ENCODE peak calls at places on chromosomes 16 and 17, in four cellular contexts. One of them, this sample, is unnamed.
A peak's percentile ranks its signal among the peaks of the same experiment; 100 is the strongest.

GRCh38 chr16:9827062-9827752 is 355.0 kb downstream of the GRIN2A start:
- DNase-seq in HepG2: no peak
- DNase-seq in GM12878: no peak
- DNase-seq in WTC11: no peak
- DNase-seq in this sample: no peak

GRCh38 chr16:57658130-57658877 is 9.8 kb upstream of the ADGRG3 start:
- DNase-seq in HepG2: no peak
- DNase-seq in WTC11: no peak
- DNase-seq in GM12878: no peak
- DNase-seq in this sample: no peak

GRCh38 chr17:76382305-76382802 is 2.1 kb upstream of the SPHK1 start:
- DNase-seq in HepG2: peak; percentile 97
- DNase-seq in WTC11: peak; percentile 77
- DNase-seq in GM12878: no peak
- DNase-seq in this sample: no peak

GRCh38 chr17:43852571-43852970 is 5.6 kb downstream of the CD300LG start:
- DNase-seq in WTC11: no peak
- DNase-seq in HepG2: no peak
- DNase-seq in GM12878: no peak
- DNase-seq in this sample: no peak

GRCh38 chr16:66084306-66084705 is 282.2 kb upstream of the CDH5 start:
- DNase-seq in HepG2: no peak
- DNase-seq in WTC11: no peak
- DNase-seq in GM12878: no peak
- DNase-seq in this sample: no peak

GRCh38 chr17:47693667-47694017 is 319 bp upstream of the TBKBP1 start:
- DNase-seq in HepG2: no peak
- DNase-seq in GM12878: no peak
- DNase-seq in WTC11: no peak
- DNase-seq in this sample: peak; percentile 88

GRCh38 chr17:72120878-72121163 is at the start of gene SOX9:
- DNase-seq in WTC11: peak; percentile 89
- DNase-seq in GM12878: peak; percentile 73
- DNase-seq in HepG2: peak; percentile 98
- DNase-seq in this sample: no peak

GRCh38 chr17:69500911-69501429 is 86.5 kb downstream of the MAP2K6 start:
- DNase-seq in WTC11: no peak
- DNase-seq in GM12878: no peak
- DNase-seq in HepG2: no peak
- DNase-seq in this sample: no peak

GRCh38 chr17:29778936-29779811 is 150.9 kb downstream of the SSH2 start:
- DNase-seq in GM12878: no peak
- DNase-seq in HepG2: peak; percentile 36
- DNase-seq in WTC11: peak; percentile 63
- DNase-seq in this sample: peak; percentile 74

GRCh38 chr17:55620945-55621344 is 101.7 kb downstream of the TMEM100 start:
- DNase-seq in WTC11: no peak
- DNase-seq in GM12878: no peak
- DNase-seq in HepG2: no peak
- DNase-seq in this sample: no peak

GRCh38 chr17:37884516-37884915 is 39.7 kb upstream of the TBC1D3K start:
- DNase-seq in WTC11: no peak
- DNase-seq in HepG2: no peak
- DNase-seq in GM12878: peak; percentile 37
- DNase-seq in this sample: no peak

GRCh38 chr17:56290486-56291118 is 137.3 kb downstream of the ANKFN1 start:
- DNase-seq in GM12878: no peak
- DNase-seq in WTC11: no peak
- DNase-seq in HepG2: no peak
- DNase-seq in this sample: no peak

GRCh38 chr17:32529604-32530003 is 42.8 kb downstream of the CDK5R1 start:
- DNase-seq in WTC11: no peak
- DNase-seq in HepG2: no peak
- DNase-seq in GM12878: no peak
- DNase-seq in this sample: no peak

GRCh38 chr16:68070811-68071546 is 14.2 kb upstream of the NFATC3 start:
- DNase-seq in WTC11: no peak
- DNase-seq in HepG2: no peak
- DNase-seq in GM12878: no peak
- DNase-seq in this sample: no peak

GRCh38 chr17:54771409-54771808 is 129.2 kb upstream of the TOM1L1 start:
- DNase-seq in HepG2: no peak
- DNase-seq in WTC11: no peak
- DNase-seq in GM12878: no peak
- DNase-seq in this sample: peak; percentile 5

GRCh38 chr17:17710728-17711541 is 29.7 kb downstream of the RAI1 start:
- DNase-seq in WTC11: peak; percentile 78
- DNase-seq in HepG2: peak; percentile 94
- DNase-seq in GM12878: no peak
- DNase-seq in this sample: peak; percentile 31

GRCh38 chr17:4175921-4176802 is 33.2 kb downstream of the CYB5D2 start:
- DNase-seq in GM12878: no peak
- DNase-seq in HepG2: no peak
- DNase-seq in WTC11: no peak
- DNase-seq in this sample: no peak

GRCh38 chr16:56710181-56710737 is 19.7 kb upstream of the NUP93 start:
- DNase-seq in GM12878: no peak
- DNase-seq in WTC11: no peak
- DNase-seq in HepG2: no peak
- DNase-seq in this sample: no peak

GRCh38 chr16:54437361-54437760 is 150.8 kb upstream of the IRX3 start:
- DNase-seq in HepG2: no peak
- DNase-seq in GM12878: no peak
- DNase-seq in WTC11: no peak
- DNase-seq in this sample: no peak

GRCh38 chr16:4937782-4938682 is 1.1 kb upstream of the PPL start:
- DNase-seq in HepG2: no peak
- DNase-seq in WTC11: no peak
- DNase-seq in GM12878: no peak
- DNase-seq in this sample: no peak

GRCh38 chr17:42795465-42795864 is 3.0 kb downstream of the COA3 start:
- DNase-seq in WTC11: no peak
- DNase-seq in HepG2: no peak
- DNase-seq in GM12878: no peak
- DNase-seq in this sample: no peak

GRCh38 chr16:10987361-10988163 is 43.2 kb downstream of the CLEC16A start:
- DNase-seq in GM12878: no peak
- DNase-seq in HepG2: no peak
- DNase-seq in WTC11: no peak
- DNase-seq in this sample: no peak

GRCh38 chr17:43176119-43176570 is 5.1 kb downstream of the NBR1 start:
- DNase-seq in HepG2: peak; percentile 87
- DNase-seq in GM12878: no peak
- DNase-seq in WTC11: no peak
- DNase-seq in this sample: no peak

GRCh38 chr16:57795431-57795878 is 6.8 kb downstream of the KIFC3 start:
- DNase-seq in GM12878: no peak
- DNase-seq in WTC11: peak; percentile 74
- DNase-seq in HepG2: peak; percentile 73
- DNase-seq in this sample: no peak

DNA sequence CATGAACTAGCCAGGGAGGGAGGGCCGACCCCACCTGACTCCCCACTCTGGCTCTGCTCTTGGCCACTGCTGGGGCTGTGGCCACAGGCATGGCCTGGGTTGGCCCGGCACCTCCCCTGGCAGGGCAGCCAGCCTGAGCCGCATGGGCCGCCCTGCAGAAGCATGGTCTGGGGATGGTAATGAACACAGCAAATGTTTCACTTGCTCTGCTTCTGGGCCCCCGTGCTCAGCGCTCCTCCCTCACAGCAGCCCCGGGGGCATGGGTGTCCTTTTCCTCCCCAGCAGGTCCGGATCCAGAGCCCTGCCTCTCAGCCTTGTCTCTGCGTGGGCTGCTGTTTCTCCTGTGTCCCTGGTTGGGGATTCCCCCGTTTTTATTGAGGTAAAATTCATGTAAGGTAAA is 30.9 kb upstream of the KCNJ12 start:
- DNase-seq in GM12878: no peak
- DNase-seq in HepG2: no peak
- DNase-seq in WTC11: no peak
- DNase-seq in this sample: no peak
- TF ChIP-seq CREM in GM12878: no peak
- TF ChIP-seq CREM in HepG2: no peak
- TF ChIP-seq CREM in WTC11: no peak
- TF ChIP-seq CREM in this sample: no peak

GRCh38 chr17:7016886-7017826 is 4.7 kb downstream of the RNASEK start:
- DNase-seq in HepG2: no peak
- DNase-seq in GM12878: no peak
- DNase-seq in WTC11: no peak
- DNase-seq in this sample: peak; percentile 37
- TF ChIP-seq CREM in HepG2: no peak
- TF ChIP-seq CREM in GM12878: no peak
- TF ChIP-seq CREM in WTC11: no peak
- TF ChIP-seq CREM in this sample: no peak

DNA sequence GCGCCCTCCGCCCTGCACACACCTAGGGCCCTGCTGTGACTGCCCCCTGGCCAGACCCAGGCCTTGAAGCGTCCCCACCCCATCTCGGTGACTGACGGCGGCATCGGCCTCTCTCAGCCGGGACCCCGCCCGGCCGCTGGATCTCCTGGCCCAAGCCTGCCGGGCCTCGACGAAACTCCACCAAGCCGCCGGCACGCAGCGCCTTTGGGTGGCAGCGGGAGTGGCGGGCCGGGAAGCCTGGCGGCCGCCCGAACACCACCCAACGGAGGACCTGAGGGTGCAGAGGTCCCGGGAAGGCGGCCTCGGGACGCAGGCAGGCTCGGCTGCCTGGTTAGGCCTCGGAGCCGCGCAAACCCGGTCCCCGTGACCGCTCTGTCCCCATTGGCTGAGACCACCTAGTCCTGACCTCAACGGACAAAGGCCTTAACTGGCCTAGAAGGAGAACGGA is 12.0 kb upstream of the TMEM97 start:
- DNase-seq in WTC11: peak; percentile 29
- DNase-seq in GM12878: no peak
- DNase-seq in HepG2: no peak
- DNase-seq in this sample: no peak
- TF ChIP-seq CREM in WTC11: no peak
- TF ChIP-seq CREM in GM12878: no peak
- TF ChIP-seq CREM in HepG2: no peak
- TF ChIP-seq CREM in this sample: no peak

GRCh38 chr16:49354991-49355390 is 18.6 kb upstream of the C16orf78 start:
- DNase-seq in HepG2: no peak
- DNase-seq in GM12878: no peak
- DNase-seq in WTC11: no peak
- DNase-seq in this sample: no peak

GRCh38 chr16:49356728-49357488 is 16.7 kb upstream of the C16orf78 start:
- DNase-seq in WTC11: no peak
- DNase-seq in HepG2: no peak
- DNase-seq in GM12878: no peak
- DNase-seq in this sample: no peak

GRCh38 chr16:49354101-49354500 is 19.5 kb upstream of the C16orf78 start:
- DNase-seq in HepG2: no peak
- DNase-seq in GM12878: no peak
- DNase-seq in WTC11: no peak
- DNase-seq in this sample: no peak

GRCh38 chr16:49353650-49354049 is 20.0 kb upstream of the C16orf78 start:
- DNase-seq in HepG2: no peak
- DNase-seq in WTC11: no peak
- DNase-seq in GM12878: no peak
- DNase-seq in this sample: no peak

GRCh38 chr16:49355923-49356665 is 17.5 kb upstream of the C16orf78 start:
- DNase-seq in WTC11: no peak
- DNase-seq in GM12878: no peak
- DNase-seq in HepG2: no peak
- DNase-seq in this sample: no peak
- TF ChIP-seq CREM in WTC11: no peak
- TF ChIP-seq CREM in GM12878: no peak
- TF ChIP-seq CREM in HepG2: no peak
- TF ChIP-seq CREM in this sample: no peak

GRCh38 chr16:81929841-81930240 is 81.4 kb downstream of the SDR42E1 start:
- DNase-seq in WTC11: no peak
- DNase-seq in HepG2: no peak
- DNase-seq in GM12878: no peak
- DNase-seq in this sample: no peak
- TF ChIP-seq CREM in WTC11: no peak
- TF ChIP-seq CREM in HepG2: no peak
- TF ChIP-seq CREM in GM12878: no peak
- TF ChIP-seq CREM in this sample: no peak

GRCh38 chr16:2196162-2196980 is at the start of gene CASKIN1:
- DNase-seq in WTC11: no peak
- DNase-seq in HepG2: no peak
- DNase-seq in GM12878: no peak
- DNase-seq in this sample: peak; percentile 52
- TF ChIP-seq CREM in WTC11: no peak
- TF ChIP-seq CREM in HepG2: no peak
- TF ChIP-seq CREM in GM12878: no peak
- TF ChIP-seq CREM in this sample: no peak

GRCh38 chr17:79340286-79340685 is 265.7 kb downstream of the ENGASE start:
- DNase-seq in GM12878: peak; percentile 39
- DNase-seq in WTC11: no peak
- DNase-seq in HepG2: no peak
- DNase-seq in this sample: no peak
- TF ChIP-seq CREM in GM12878: no peak
- TF ChIP-seq CREM in WTC11: no peak
- TF ChIP-seq CREM in HepG2: no peak
- TF ChIP-seq CREM in this sample: no peak

GRCh38 chr17:50209472-50210248 is 8.2 kb upstream of the COL1A1 start:
- DNase-seq in HepG2: no peak
- DNase-seq in WTC11: peak; percentile 67
- DNase-seq in GM12878: no peak
- DNase-seq in this sample: no peak
- TF ChIP-seq CREM in HepG2: no peak
- TF ChIP-seq CREM in WTC11: no peak
- TF ChIP-seq CREM in GM12878: no peak
- TF ChIP-seq CREM in this sample: no peak

GRCh38 chr16:52066951-52067350 is 480.0 kb downstream of the TOX3 start:
- DNase-seq in HepG2: no peak
- DNase-seq in GM12878: no peak
- DNase-seq in WTC11: no peak
- DNase-seq in this sample: no peak

GRCh38 chr16:52070341-52071057 is 476.4 kb downstream of the TOX3 start:
- DNase-seq in WTC11: no peak
- DNase-seq in HepG2: no peak
- DNase-seq in GM12878: no peak
- DNase-seq in this sample: no peak

GRCh38 chr16:52071101-52071500 is 475.8 kb downstream of the TOX3 start:
- DNase-seq in WTC11: no peak
- DNase-seq in HepG2: no peak
- DNase-seq in GM12878: no peak
- DNase-seq in this sample: no peak

GRCh38 chr16:52068447-52069074 is 478.4 kb downstream of the TOX3 start:
- DNase-seq in WTC11: peak; percentile 44
- DNase-seq in GM12878: no peak
- DNase-seq in HepG2: peak; percentile 35
- DNase-seq in this sample: no peak

DNA sequence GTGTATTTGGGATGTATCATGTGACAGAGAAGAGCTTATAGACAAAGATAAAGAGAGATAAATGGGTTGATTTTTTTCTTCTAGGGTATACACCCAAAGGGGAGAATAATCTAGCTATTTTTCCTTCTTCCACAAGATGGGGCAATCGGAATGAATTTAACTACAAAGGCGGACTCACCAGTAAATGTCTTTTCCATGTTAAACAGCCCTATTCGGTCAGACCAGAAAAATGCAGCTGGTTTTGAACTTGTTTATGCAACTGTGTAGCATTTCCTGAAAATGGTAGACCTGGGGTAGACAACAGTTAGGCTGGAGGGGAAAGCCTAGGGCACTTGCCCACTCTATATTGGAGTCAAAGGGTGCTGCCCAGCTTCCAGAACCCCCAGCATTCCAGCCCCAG is 477.1 kb downstream of the TOX3 start:
- DNase-seq in GM12878: no peak
- DNase-seq in WTC11: no peak
- DNase-seq in HepG2: peak; percentile 51
- DNase-seq in this sample: no peak
- TF ChIP-seq CREM in GM12878: no peak
- TF ChIP-seq CREM in WTC11: no peak
- TF ChIP-seq CREM in HepG2: no peak
- TF ChIP-seq CREM in this sample: no peak